ENCODE peak calls at places on chromosomes 16 and 17, in five cellular contexts. One of them, this sample, is unnamed.

GRCh38 chr16:12637002-12637401 is 166.7 kb downstream of the CPPED1 start:
- DNase-seq in stimulated activated CD4-positive, alpha-beta T cell treated with anti-CD3 and anti-CD28 coated beads, Interleukin-12 subunit alpha, Interleukin-12 subunit beta, amount 100 ng/mL, for 24 hours: no peak
- DNase-seq in naive thymus-derived CD8-positive, alpha-beta T cell: no peak
- DNase-seq in T-helper 17 cell: no peak
- DNase-seq in cardiac muscle cell: peak
- DNase-seq in this sample: no peak

GRCh38 chr16:73289232-73289631 is 241.3 kb upstream of the ZFHX3 start:
- DNase-seq in cardiac muscle cell: no peak
- DNase-seq in naive thymus-derived CD8-positive, alpha-beta T cell: no peak
- DNase-seq in T-helper 17 cell: no peak
- DNase-seq in stimulated activated CD4-positive, alpha-beta T cell treated with anti-CD3 and anti-CD28 coated beads, Interleukin-12 subunit alpha, Interleukin-12 subunit beta, amount 100 ng/mL, for 24 hours: no peak
- DNase-seq in this sample: no peak

GRCh38 chr16:4217246-4218131 is 24.4 kb downstream of the SRL start:
- DNase-seq in naive thymus-derived CD8-positive, alpha-beta T cell: no peak
- DNase-seq in T-helper 17 cell: no peak
- DNase-seq in cardiac muscle cell: peak
- DNase-seq in stimulated activated CD4-positive, alpha-beta T cell treated with anti-CD3 and anti-CD28 coated beads, Interleukin-12 subunit alpha, Interleukin-12 subunit beta, amount 100 ng/mL, for 24 hours: no peak
- DNase-seq in this sample: no peak

GRCh38 chr17:2084766-2085647 is 30.1 kb downstream of the HIC1 start:
- DNase-seq in cardiac muscle cell: no peak
- DNase-seq in T-helper 17 cell: no peak
- DNase-seq in naive thymus-derived CD8-positive, alpha-beta T cell: no peak
- DNase-seq in stimulated activated CD4-positive, alpha-beta T cell treated with anti-CD3 and anti-CD28 coated beads, Interleukin-12 subunit alpha, Interleukin-12 subunit beta, amount 100 ng/mL, for 24 hours: no peak
- DNase-seq in this sample: no peak

GRCh38 chr17:79160980-79161621 is 86.5 kb downstream of the ENGASE start:
- DNase-seq in cardiac muscle cell: no peak
- DNase-seq in stimulated activated CD4-positive, alpha-beta T cell treated with anti-CD3 and anti-CD28 coated beads, Interleukin-12 subunit alpha, Interleukin-12 subunit beta, amount 100 ng/mL, for 24 hours: no peak
- DNase-seq in T-helper 17 cell: no peak
- DNase-seq in naive thymus-derived CD8-positive, alpha-beta T cell: peak
- DNase-seq in this sample: no peak

GRCh38 chr17:61680921-61681320 is 89.9 kb upstream of the NACA2 start:
- DNase-seq in T-helper 17 cell: no peak
- DNase-seq in naive thymus-derived CD8-positive, alpha-beta T cell: no peak
- DNase-seq in cardiac muscle cell: no peak
- DNase-seq in stimulated activated CD4-positive, alpha-beta T cell treated with anti-CD3 and anti-CD28 coated beads, Interleukin-12 subunit alpha, Interleukin-12 subunit beta, amount 100 ng/mL, for 24 hours: no peak
- DNase-seq in this sample: no peak

GRCh38 chr17:63475491-63476412 is 1.1 kb upstream of the ACE start:
- DNase-seq in cardiac muscle cell: no peak
- DNase-seq in naive thymus-derived CD8-positive, alpha-beta T cell: no peak
- DNase-seq in T-helper 17 cell: no peak
- DNase-seq in stimulated activated CD4-positive, alpha-beta T cell treated with anti-CD3 and anti-CD28 coated beads, Interleukin-12 subunit alpha, Interleukin-12 subunit beta, amount 100 ng/mL, for 24 hours: no peak
- DNase-seq in this sample: no peak

GRCh38 chr17:10198509-10199249 is at the start of gene GAS7:
- DNase-seq in stimulated activated CD4-positive, alpha-beta T cell treated with anti-CD3 and anti-CD28 coated beads, Interleukin-12 subunit alpha, Interleukin-12 subunit beta, amount 100 ng/mL, for 24 hours: peak
- DNase-seq in naive thymus-derived CD8-positive, alpha-beta T cell: peak
- DNase-seq in cardiac muscle cell: peak
- DNase-seq in T-helper 17 cell: no peak
- DNase-seq in this sample: no peak

GRCh38 chr17:3222505-3222904 is 15.0 kb downstream of the OR1A1 start:
- DNase-seq in cardiac muscle cell: no peak
- DNase-seq in naive thymus-derived CD8-positive, alpha-beta T cell: peak
- DNase-seq in stimulated activated CD4-positive, alpha-beta T cell treated with anti-CD3 and anti-CD28 coated beads, Interleukin-12 subunit alpha, Interleukin-12 subunit beta, amount 100 ng/mL, for 24 hours: no peak
- DNase-seq in T-helper 17 cell: no peak
- DNase-seq in this sample: no peak

GRCh38 chr16:84136331-84137125 is 8.4 kb downstream of the HSDL1 start:
- DNase-seq in T-helper 17 cell: no peak
- DNase-seq in stimulated activated CD4-positive, alpha-beta T cell treated with anti-CD3 and anti-CD28 coated beads, Interleukin-12 subunit alpha, Interleukin-12 subunit beta, amount 100 ng/mL, for 24 hours: no peak
- DNase-seq in cardiac muscle cell: no peak
- DNase-seq in naive thymus-derived CD8-positive, alpha-beta T cell: no peak
- DNase-seq in this sample: no peak

GRCh38 chr16:62882552-62883221 is 846.4 kb upstream of the CDH8 start:
- DNase-seq in naive thymus-derived CD8-positive, alpha-beta T cell: no peak
- DNase-seq in cardiac muscle cell: no peak
- DNase-seq in stimulated activated CD4-positive, alpha-beta T cell treated with anti-CD3 and anti-CD28 coated beads, Interleukin-12 subunit alpha, Interleukin-12 subunit beta, amount 100 ng/mL, for 24 hours: no peak
- DNase-seq in T-helper 17 cell: no peak
- DNase-seq in this sample: no peak

GRCh38 chr17:41352597-41353366 is 2.2 kb upstream of the KRT33A start:
- DNase-seq in cardiac muscle cell: peak
- DNase-seq in stimulated activated CD4-positive, alpha-beta T cell treated with anti-CD3 and anti-CD28 coated beads, Interleukin-12 subunit alpha, Interleukin-12 subunit beta, amount 100 ng/mL, for 24 hours: no peak
- DNase-seq in T-helper 17 cell: no peak
- DNase-seq in naive thymus-derived CD8-positive, alpha-beta T cell: no peak
- DNase-seq in this sample: no peak

GRCh38 chr17:53950207-53950857 is 127.6 kb downstream of the KIF2B start:
- DNase-seq in naive thymus-derived CD8-positive, alpha-beta T cell: no peak
- DNase-seq in cardiac muscle cell: peak
- DNase-seq in stimulated activated CD4-positive, alpha-beta T cell treated with anti-CD3 and anti-CD28 coated beads, Interleukin-12 subunit alpha, Interleukin-12 subunit beta, amount 100 ng/mL, for 24 hours: no peak
- DNase-seq in T-helper 17 cell: no peak
- DNase-seq in this sample: no peak

GRCh38 chr16:88065747-88066142 is 114.5 kb downstream of the BANP start:
- DNase-seq in cardiac muscle cell: no peak
- DNase-seq in T-helper 17 cell: no peak
- DNase-seq in naive thymus-derived CD8-positive, alpha-beta T cell: no peak
- DNase-seq in stimulated activated CD4-positive, alpha-beta T cell treated with anti-CD3 and anti-CD28 coated beads, Interleukin-12 subunit alpha, Interleukin-12 subunit beta, amount 100 ng/mL, for 24 hours: no peak
- DNase-seq in this sample: no peak

GRCh38 chr16:15484662-15485061 is 50.3 kb downstream of the BMERB1 start:
- DNase-seq in stimulated activated CD4-positive, alpha-beta T cell treated with anti-CD3 and anti-CD28 coated beads, Interleukin-12 subunit alpha, Interleukin-12 subunit beta, amount 100 ng/mL, for 24 hours: no peak
- DNase-seq in cardiac muscle cell: no peak
- DNase-seq in naive thymus-derived CD8-positive, alpha-beta T cell: no peak
- DNase-seq in T-helper 17 cell: no peak
- DNase-seq in this sample: no peak

GRCh38 chr16:29894352-29894751 is 5.0 kb downstream of the SEZ6L2 start:
- DNase-seq in T-helper 17 cell: no peak
- DNase-seq in naive thymus-derived CD8-positive, alpha-beta T cell: no peak
- DNase-seq in stimulated activated CD4-positive, alpha-beta T cell treated with anti-CD3 and anti-CD28 coated beads, Interleukin-12 subunit alpha, Interleukin-12 subunit beta, amount 100 ng/mL, for 24 hours: no peak
- DNase-seq in cardiac muscle cell: no peak
- DNase-seq in this sample: no peak

GRCh38 chr17:6491071-6491700 is 46.9 kb downstream of the PIMREG start:
- DNase-seq in cardiac muscle cell: no peak
- DNase-seq in T-helper 17 cell: no peak
- DNase-seq in naive thymus-derived CD8-positive, alpha-beta T cell: no peak
- DNase-seq in stimulated activated CD4-positive, alpha-beta T cell treated with anti-CD3 and anti-CD28 coated beads, Interleukin-12 subunit alpha, Interleukin-12 subunit beta, amount 100 ng/mL, for 24 hours: no peak
- DNase-seq in this sample: no peak

GRCh38 chr17:37047631-37048104 is 98.9 kb downstream of the AATF start:
- DNase-seq in naive thymus-derived CD8-positive, alpha-beta T cell: peak
- DNase-seq in stimulated activated CD4-positive, alpha-beta T cell treated with anti-CD3 and anti-CD28 coated beads, Interleukin-12 subunit alpha, Interleukin-12 subunit beta, amount 100 ng/mL, for 24 hours: peak
- DNase-seq in cardiac muscle cell: peak
- DNase-seq in T-helper 17 cell: peak
- DNase-seq in this sample: peak

GRCh38 chr17:44448412-44448811 is 54.8 kb downstream of the GPATCH8 start:
- DNase-seq in naive thymus-derived CD8-positive, alpha-beta T cell: no peak
- DNase-seq in stimulated activated CD4-positive, alpha-beta T cell treated with anti-CD3 and anti-CD28 coated beads, Interleukin-12 subunit alpha, Interleukin-12 subunit beta, amount 100 ng/mL, for 24 hours: no peak
- DNase-seq in T-helper 17 cell: no peak
- DNase-seq in cardiac muscle cell: no peak
- DNase-seq in this sample: no peak

GRCh38 chr17:50565559-50566350 is 5.2 kb downstream of the CACNA1G start:
- DNase-seq in T-helper 17 cell: no peak
- DNase-seq in naive thymus-derived CD8-positive, alpha-beta T cell: peak
- DNase-seq in cardiac muscle cell: no peak
- DNase-seq in stimulated activated CD4-positive, alpha-beta T cell treated with anti-CD3 and anti-CD28 coated beads, Interleukin-12 subunit alpha, Interleukin-12 subunit beta, amount 100 ng/mL, for 24 hours: no peak
- DNase-seq in this sample: no peak

GRCh38 chr16:84086357-84086756 is 30.4 kb downstream of the MBTPS1 start:
- DNase-seq in T-helper 17 cell: no peak
- DNase-seq in naive thymus-derived CD8-positive, alpha-beta T cell: no peak
- DNase-seq in stimulated activated CD4-positive, alpha-beta T cell treated with anti-CD3 and anti-CD28 coated beads, Interleukin-12 subunit alpha, Interleukin-12 subunit beta, amount 100 ng/mL, for 24 hours: no peak
- DNase-seq in cardiac muscle cell: peak
- DNase-seq in this sample: no peak

GRCh38 chr17:62693616-62694415 is 66.3 kb downstream of the MRC2 start:
- DNase-seq in T-helper 17 cell: no peak
- DNase-seq in naive thymus-derived CD8-positive, alpha-beta T cell: no peak
- DNase-seq in cardiac muscle cell: no peak
- DNase-seq in stimulated activated CD4-positive, alpha-beta T cell treated with anti-CD3 and anti-CD28 coated beads, Interleukin-12 subunit alpha, Interleukin-12 subunit beta, amount 100 ng/mL, for 24 hours: no peak
- DNase-seq in this sample: no peak

GRCh38 chr17:6526362-6527152 is 29.8 kb downstream of the PITPNM3 start:
- DNase-seq in cardiac muscle cell: peak
- DNase-seq in naive thymus-derived CD8-positive, alpha-beta T cell: no peak
- DNase-seq in stimulated activated CD4-positive, alpha-beta T cell treated with anti-CD3 and anti-CD28 coated beads, Interleukin-12 subunit alpha, Interleukin-12 subunit beta, amount 100 ng/mL, for 24 hours: no peak
- DNase-seq in T-helper 17 cell: no peak
- DNase-seq in this sample: no peak

GRCh38 chr16:31694461-31694860 is 166.8 kb downstream of the AHSP start:
- DNase-seq in naive thymus-derived CD8-positive, alpha-beta T cell: no peak
- DNase-seq in stimulated activated CD4-positive, alpha-beta T cell treated with anti-CD3 and anti-CD28 coated beads, Interleukin-12 subunit alpha, Interleukin-12 subunit beta, amount 100 ng/mL, for 24 hours: no peak
- DNase-seq in cardiac muscle cell: no peak
- DNase-seq in T-helper 17 cell: no peak
- DNase-seq in this sample: no peak

GRCh38 chr17:73304438-73304837 is 7.4 kb downstream of the CDC42EP4 start:
- DNase-seq in naive thymus-derived CD8-positive, alpha-beta T cell: no peak
- DNase-seq in cardiac muscle cell: no peak
- DNase-seq in T-helper 17 cell: no peak
- DNase-seq in stimulated activated CD4-positive, alpha-beta T cell treated with anti-CD3 and anti-CD28 coated beads, Interleukin-12 subunit alpha, Interleukin-12 subunit beta, amount 100 ng/mL, for 24 hours: no peak
- DNase-seq in this sample: no peak

GRCh38 chr17:58536541-58536940 is 22.1 kb upstream of the MTMR4 start:
- DNase-seq in cardiac muscle cell: no peak
- DNase-seq in naive thymus-derived CD8-positive, alpha-beta T cell: no peak
- DNase-seq in stimulated activated CD4-positive, alpha-beta T cell treated with anti-CD3 and anti-CD28 coated beads, Interleukin-12 subunit alpha, Interleukin-12 subunit beta, amount 100 ng/mL, for 24 hours: no peak
- DNase-seq in T-helper 17 cell: no peak
- DNase-seq in this sample: no peak

GRCh38 chr17:71057448-71057847 is 888.1 kb downstream of the KCNJ2 start:
- DNase-seq in stimulated activated CD4-positive, alpha-beta T cell treated with anti-CD3 and anti-CD28 coated beads, Interleukin-12 subunit alpha, Interleukin-12 subunit beta, amount 100 ng/mL, for 24 hours: no peak
- DNase-seq in naive thymus-derived CD8-positive, alpha-beta T cell: no peak
- DNase-seq in T-helper 17 cell: no peak
- DNase-seq in cardiac muscle cell: no peak
- DNase-seq in this sample: no peak

GRCh38 chr17:76716146-76716833 is 5.5 kb upstream of the MXRA7 start:
- DNase-seq in T-helper 17 cell: no peak
- DNase-seq in naive thymus-derived CD8-positive, alpha-beta T cell: peak
- DNase-seq in cardiac muscle cell: no peak
- DNase-seq in stimulated activated CD4-positive, alpha-beta T cell treated with anti-CD3 and anti-CD28 coated beads, Interleukin-12 subunit alpha, Interleukin-12 subunit beta, amount 100 ng/mL, for 24 hours: no peak
- DNase-seq in this sample: no peak

GRCh38 chr17:29642171-29642611 is 19.5 kb upstream of the CORO6 start:
- DNase-seq in T-helper 17 cell: no peak
- DNase-seq in cardiac muscle cell: no peak
- DNase-seq in stimulated activated CD4-positive, alpha-beta T cell treated with anti-CD3 and anti-CD28 coated beads, Interleukin-12 subunit alpha, Interleukin-12 subunit beta, amount 100 ng/mL, for 24 hours: no peak
- DNase-seq in naive thymus-derived CD8-positive, alpha-beta T cell: no peak
- DNase-seq in this sample: no peak

GRCh38 chr17:45783593-45784292 is 377 bp upstream of the CRHR1 start:
- DNase-seq in naive thymus-derived CD8-positive, alpha-beta T cell: no peak
- DNase-seq in stimulated activated CD4-positive, alpha-beta T cell treated with anti-CD3 and anti-CD28 coated beads, Interleukin-12 subunit alpha, Interleukin-12 subunit beta, amount 100 ng/mL, for 24 hours: no peak
- DNase-seq in T-helper 17 cell: no peak
- DNase-seq in cardiac muscle cell: peak
- DNase-seq in this sample: no peak

GRCh38 chr17:38850374-38850773 is 3.1 kb downstream of the RPL23 start:
- DNase-seq in T-helper 17 cell: no peak
- DNase-seq in cardiac muscle cell: no peak
- DNase-seq in stimulated activated CD4-positive, alpha-beta T cell treated with anti-CD3 and anti-CD28 coated beads, Interleukin-12 subunit alpha, Interleukin-12 subunit beta, amount 100 ng/mL, for 24 hours: no peak
- DNase-seq in naive thymus-derived CD8-positive, alpha-beta T cell: no peak
- DNase-seq in this sample: no peak

GRCh38 chr17:47807421-47807820 is 14.2 kb downstream of the OSBPL7 start:
- DNase-seq in stimulated activated CD4-positive, alpha-beta T cell treated with anti-CD3 and anti-CD28 coated beads, Interleukin-12 subunit alpha, Interleukin-12 subunit beta, amount 100 ng/mL, for 24 hours: no peak
- DNase-seq in naive thymus-derived CD8-positive, alpha-beta T cell: no peak
- DNase-seq in cardiac muscle cell: no peak
- DNase-seq in T-helper 17 cell: no peak
- DNase-seq in this sample: no peak

GRCh38 chr16:10694306-10694705 is 424 bp downstream of the TEKT5 start:
- DNase-seq in stimulated activated CD4-positive, alpha-beta T cell treated with anti-CD3 and anti-CD28 coated beads, Interleukin-12 subunit alpha, Interleukin-12 subunit beta, amount 100 ng/mL, for 24 hours: no peak
- DNase-seq in cardiac muscle cell: no peak
- DNase-seq in T-helper 17 cell: no peak
- DNase-seq in naive thymus-derived CD8-positive, alpha-beta T cell: no peak
- DNase-seq in this sample: no peak

GRCh38 chr17:13827118-13827517 is 225.4 kb upstream of the HS3ST3A1 start:
- DNase-seq in naive thymus-derived CD8-positive, alpha-beta T cell: no peak
- DNase-seq in T-helper 17 cell: no peak
- DNase-seq in cardiac muscle cell: no peak
- DNase-seq in stimulated activated CD4-positive, alpha-beta T cell treated with anti-CD3 and anti-CD28 coated beads, Interleukin-12 subunit alpha, Interleukin-12 subunit beta, amount 100 ng/mL, for 24 hours: no peak
- DNase-seq in this sample: no peak

GRCh38 chr17:45319239-45319703 is 2.5 kb upstream of the MAP3K14 start:
- DNase-seq in naive thymus-derived CD8-positive, alpha-beta T cell: no peak
- DNase-seq in cardiac muscle cell: no peak
- DNase-seq in stimulated activated CD4-positive, alpha-beta T cell treated with anti-CD3 and anti-CD28 coated beads, Interleukin-12 subunit alpha, Interleukin-12 subunit beta, amount 100 ng/mL, for 24 hours: no peak
- DNase-seq in T-helper 17 cell: no peak
- DNase-seq in this sample: no peak

GRCh38 chr17:77569846-77570564 is 388.5 kb upstream of the TNRC6C start:
- DNase-seq in T-helper 17 cell: no peak
- DNase-seq in naive thymus-derived CD8-positive, alpha-beta T cell: no peak
- DNase-seq in stimulated activated CD4-positive, alpha-beta T cell treated with anti-CD3 and anti-CD28 coated beads, Interleukin-12 subunit alpha, Interleukin-12 subunit beta, amount 100 ng/mL, for 24 hours: no peak
- DNase-seq in cardiac muscle cell: no peak
- DNase-seq in this sample: no peak

GRCh38 chr17:37821025-37821713 is 76.3 kb upstream of the HNF1B start:
- DNase-seq in T-helper 17 cell: no peak
- DNase-seq in stimulated activated CD4-positive, alpha-beta T cell treated with anti-CD3 and anti-CD28 coated beads, Interleukin-12 subunit alpha, Interleukin-12 subunit beta, amount 100 ng/mL, for 24 hours: no peak
- DNase-seq in cardiac muscle cell: no peak
- DNase-seq in naive thymus-derived CD8-positive, alpha-beta T cell: no peak
- DNase-seq in this sample: no peak